ENCODE peak calls at places on chromosomes 12 and 14, in six cellular contexts. D is mesenchymal stem cell, P is IMR-90, U is H1, S is H9, Z is trophoblast cell. H is an unnamed sample.

GRCh38 chr14:24064856-24065255 is 6.5 kb upstream of the CPNE6 start:
- DNase-seq in D (no peak), P (no peak), U (no peak), S (no peak), Z (no peak), H (no peak)

GRCh38 chr14:64388533-64389243 is 535 bp downstream of the MTHFD1 start:
- DNase-seq in D (peak; percentile 54), P (peak; percentile 30), U (no peak), S (no peak), Z (peak; percentile 2), H (no peak)

GRCh38 chr12:28177862-28178261 is 12.4 kb upstream of the CCDC91 start:
- DNase-seq in D (no peak), P (no peak), U (no peak), S (no peak), Z (no peak), H (no peak)

GRCh38 chr12:107014050-107014449 is 27.1 kb upstream of the MTERF2 start:
- DNase-seq in D (no peak), P (no peak), U (no peak), S (peak; percentile 38), Z (peak; percentile 93), H (no peak)

GRCh38 chr14:103519837-103520212 is 2.8 kb downstream of the CKB start:
- DNase-seq in D (no peak), P (no peak), U (no peak), S (no peak), Z (peak; percentile 33), H (no peak)

GRCh38 chr12:71780207-71780822 is 25.7 kb downstream of the RAB21 start:
- DNase-seq in D (peak; percentile 56), P (peak; percentile 50), U (no peak), S (no peak), Z (peak; percentile 40), H (no peak)

GRCh38 chr14:22099942-22100763 is 426.5 kb upstream of the OR4E1 start:
- DNase-seq in D (peak; percentile 57), P (peak; percentile 36), U (peak; percentile 70), S (peak; percentile 85), Z (peak; percentile 58), H (peak; percentile 62)

GRCh38 chr12:123445388-123446344 is 9.2 kb upstream of the RILPL2 start:
- DNase-seq in D (peak; percentile 30), P (peak; percentile 40), U (no peak), S (no peak), Z (peak; percentile 88), H (no peak)

GRCh38 chr12:52036587-52037171 is 14.6 kb upstream of the NR4A1 start:
- DNase-seq in D (peak; percentile 88), P (peak; percentile 75), U (no peak), S (peak; percentile 78), Z (peak; percentile 84), H (no peak)

GRCh38 chr14:50047274-50047676 is 69.1 kb downstream of the VCPKMT start:
- DNase-seq in D (no peak), P (no peak), U (no peak), S (no peak), Z (no peak), H (no peak)

GRCh38 chr14:30283822-30284446 is 275.0 kb upstream of the G2E3 start:
- DNase-seq in D (peak; percentile 45), P (peak; percentile 53), U (peak; percentile 34), S (peak; percentile 66), Z (peak; percentile 36), H (no peak)

GRCh38 chr14:76546426-76547221 is 170.7 kb downstream of the ESRRB start:
- DNase-seq in D (no peak), P (no peak), U (no peak), S (peak; percentile 78), Z (no peak), H (peak; percentile 73)

GRCh38 chr12:19737019-19737418 is 297.7 kb downstream of the AEBP2 start:
- DNase-seq in D (no peak), P (no peak), U (no peak), S (no peak), Z (no peak), H (no peak)

GRCh38 chr14:105494606-105494929 is 3.5 kb downstream of the TEDC1 start:
- DNase-seq in D (no peak), P (no peak), U (no peak), S (no peak), Z (no peak), H (no peak)

GRCh38 chr12:100672075-100672592 is 98.7 kb downstream of the GAS2L3 start:
- DNase-seq in D (peak; percentile 16), P (no peak), U (no peak), S (peak; percentile 88), Z (no peak), H (no peak)

GRCh38 chr14:102666635-102667034 is 74.2 kb downstream of the RCOR1 start:
- DNase-seq in D (no peak), P (no peak), U (no peak), S (no peak), Z (no peak), H (no peak)

GRCh38 chr14:50381823-50382287 is 14.8 kb downstream of the CDKL1 start:
- DNase-seq in D (no peak), P (no peak), U (no peak), S (no peak), Z (no peak), H (no peak)

GRCh38 chr14:37623971-37624370 is 28.5 kb downstream of the TTC6 start:
- DNase-seq in D (no peak), P (no peak), U (no peak), S (no peak), Z (no peak), H (no peak)

GRCh38 chr14:104293851-104294627 is 155.7 kb downstream of the KIF26A start:
- DNase-seq in D (no peak), P (no peak), U (no peak), S (peak; percentile 50), Z (no peak), H (no peak)

GRCh38 chr14:72169521-72169920 is 237.3 kb downstream of the RGS6 start:
- DNase-seq in D (no peak), P (no peak), U (no peak), S (no peak), Z (no peak), H (no peak)

GRCh38 chr12:132488127-132489077 is 1.5 kb upstream of the FBRSL1 start:
- DNase-seq in D (no peak), P (no peak), U (no peak), S (no peak), Z (no peak), H (no peak)

DNA sequence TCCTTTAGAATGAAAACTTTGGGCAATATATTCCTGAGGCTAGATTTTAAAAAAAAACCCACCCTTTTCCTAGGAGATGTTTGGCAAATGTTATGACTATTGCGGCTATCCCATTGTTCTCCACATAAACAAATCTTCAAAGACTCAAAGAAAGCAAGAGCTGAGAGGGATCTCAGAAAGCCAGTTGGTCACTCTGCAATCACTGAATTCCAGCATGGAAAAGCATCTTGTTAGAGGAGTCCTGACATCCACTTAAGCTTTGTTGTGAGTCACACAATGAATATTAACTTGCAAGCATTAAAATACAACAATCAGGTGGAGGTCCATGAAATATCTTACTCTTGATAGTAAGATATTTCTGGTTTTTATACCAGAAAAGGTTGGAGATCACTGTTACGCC is 11.0 kb upstream of the PTPRB start:
- DNase-seq in D (no peak), P (peak; percentile 43), U (no peak), S (no peak), Z (no peak), H (no peak)
- H2AFZ ChIP-seq in D (no peak overlapping the region), P (no peak overlapping the region), U (no peak overlapping the region), S (no peak overlapping the region), Z (no peak overlapping the region), H (no peak overlapping the region)

DNA sequence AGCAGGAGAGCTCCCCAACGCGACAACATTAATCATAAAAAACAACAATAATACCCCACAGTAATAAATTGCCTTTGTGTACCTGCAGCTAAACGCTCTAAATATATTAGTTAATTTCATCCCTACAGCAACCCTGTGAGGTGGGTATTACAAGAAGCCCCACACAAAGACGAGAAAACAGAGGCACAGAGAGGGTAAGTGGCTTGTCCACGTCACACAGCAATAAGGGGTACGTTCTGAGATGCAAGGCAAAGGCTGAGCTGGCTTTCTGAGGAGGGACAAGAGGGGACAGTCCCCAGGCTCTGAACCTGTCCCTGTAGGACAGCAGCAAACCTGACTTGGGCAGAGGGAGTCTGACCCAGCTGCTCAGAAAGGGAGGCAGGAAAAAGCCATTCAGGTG is 78.2 kb downstream of the NCOR2 start:
- DNase-seq in D (no peak), P (no peak), U (no peak), S (no peak), Z (no peak), H (no peak)
- H3K79me1 ChIP-seq in D (peaks cover 45% of the 10 kb centered on the region), P (peaks cover 89% of the 10 kb centered on the region), U (peaks cover 18% of the 10 kb centered on the region), S (peaks cover 9% of the 10 kb centered on the region), Z (no peaks in the 10 kb centered on the region), H (peaks cover 26% of the 10 kb centered on the region)

GRCh38 chr12:14259481-14260010 is 105.9 kb upstream of the ATF7IP start:
- DNase-seq in D (no peak), P (no peak), U (no peak), S (no peak), Z (no peak), H (no peak)

GRCh38 chr12:14261861-14262260 is 103.6 kb upstream of the ATF7IP start:
- DNase-seq in D (no peak), P (no peak), U (no peak), S (no peak), Z (no peak), H (no peak)

GRCh38 chr12:14260011-14260993 is 105.2 kb upstream of the ATF7IP start:
- DNase-seq in D (peak; percentile 91), P (peak; percentile 93), U (peak; percentile 93), S (peak; percentile 99), Z (peak; percentile 88), H (peak; percentile 86)

GRCh38 chr12:14262771-14263511 is 102.5 kb upstream of the ATF7IP start:
- DNase-seq in D (no peak), P (no peak), U (no peak), S (no peak), Z (no peak), H (no peak)

DNA sequence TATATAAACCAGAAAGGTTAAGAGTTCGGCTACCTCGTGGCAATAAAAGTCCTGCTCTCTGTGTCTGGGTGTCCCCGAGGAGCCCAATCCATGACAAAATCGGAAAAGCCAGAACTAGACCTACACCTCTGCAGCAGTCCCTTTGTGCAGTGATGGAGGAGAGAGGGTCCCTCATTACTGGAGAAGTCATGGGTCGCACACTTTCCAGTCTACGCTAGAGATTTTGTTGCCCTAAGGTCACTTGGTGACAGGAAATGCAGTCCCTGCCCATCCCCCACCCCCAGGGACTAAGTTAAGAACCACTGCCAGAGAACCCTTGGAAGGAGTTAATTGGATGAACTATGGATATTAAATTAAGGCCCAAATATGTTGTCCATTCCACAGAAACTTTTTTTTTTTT is 104.4 kb upstream of the ATF7IP start:
- DNase-seq in D (no peak), P (no peak), U (no peak), S (peak; percentile 53), Z (no peak), H (no peak)
- H2AFZ ChIP-seq in D (no peak overlapping the region), P (peak overlapping the region; percentile 91), U (no peak overlapping the region), S (no peak overlapping the region), Z (peak overlapping the region; percentile 37), H (peak overlapping the region; percentile 82)

GRCh38 chr12:109463776-109464175 is 13.3 kb downstream of the KCTD10 start:
- DNase-seq in D (no peak), P (no peak), U (no peak), S (no peak), Z (no peak), H (no peak)

GRCh38 chr12:109462868-109463692 is 14.0 kb downstream of the KCTD10 start:
- DNase-seq in D (peak; percentile 98), P (peak; percentile 98), U (no peak), S (peak; percentile 70), Z (peak; percentile 71), H (no peak)

GRCh38 chr12:109466821-109467220 is 10.3 kb downstream of the KCTD10 start:
- DNase-seq in D (no peak), P (no peak), U (no peak), S (no peak), Z (no peak), H (no peak)

GRCh38 chr12:109466305-109466704 is 10.8 kb downstream of the KCTD10 start:
- DNase-seq in D (no peak), P (no peak), U (no peak), S (no peak), Z (no peak), H (no peak)

GRCh38 chr12:109464642-109465351 is 12.3 kb downstream of the KCTD10 start:
- DNase-seq in D (no peak), P (no peak), U (no peak), S (no peak), Z (no peak), H (no peak)
- H3K79me1 ChIP-seq in D (no peaks in the 10 kb centered on the region), P (peaks cover 85% of the 10 kb centered on the region), U (peaks cover 22% of the 10 kb centered on the region), S (peaks cover 8% of the 10 kb centered on the region), Z (peaks cover 51% of the 10 kb centered on the region), H (peaks cover 14% of the 10 kb centered on the region)